ENCODE peak calls at places on chromosome 12, in seven cellular contexts. One of them, this sample, is unnamed.

GRCh38 chr12:127241056-127241830 is 1025.7 kb upstream of the TMEM132C start:
- DNase-seq in effector memory CD4-positive, alpha-beta T cell: no peak
- DNase-seq in stomach: no peak
- DNase-seq in PC-9: peak
- DNase-seq in lower lobe of right lung: no peak
- DNase-seq in DND-41: no peak
- DNase-seq in adrenal gland: no peak
- DNase-seq in this sample: no peak

GRCh38 chr12:104426926-104427546 is 29.7 kb upstream of the CHST11 start:
- DNase-seq in effector memory CD4-positive, alpha-beta T cell: no peak
- DNase-seq in stomach: no peak
- DNase-seq in PC-9: peak
- DNase-seq in lower lobe of right lung: no peak
- DNase-seq in DND-41: no peak
- DNase-seq in adrenal gland: no peak
- DNase-seq in this sample: no peak

GRCh38 chr12:79911889-79912656 is 22.8 kb downstream of the PPP1R12A start:
- DNase-seq in effector memory CD4-positive, alpha-beta T cell: no peak
- DNase-seq in stomach: no peak
- DNase-seq in PC-9: no peak
- DNase-seq in lower lobe of right lung: no peak
- DNase-seq in DND-41: no peak
- DNase-seq in adrenal gland: no peak
- DNase-seq in this sample: no peak

GRCh38 chr12:76929499-76929898 is 50.7 kb upstream of the CSRP2 start:
- DNase-seq in effector memory CD4-positive, alpha-beta T cell: no peak
- DNase-seq in stomach: no peak
- DNase-seq in PC-9: no peak
- DNase-seq in lower lobe of right lung: no peak
- DNase-seq in DND-41: no peak
- DNase-seq in adrenal gland: no peak
- DNase-seq in this sample: no peak

GRCh38 chr12:132257206-132257954 is 72.0 kb downstream of the GALNT9 start:
- DNase-seq in effector memory CD4-positive, alpha-beta T cell: no peak
- DNase-seq in stomach: no peak
- DNase-seq in PC-9: no peak
- DNase-seq in lower lobe of right lung: no peak
- DNase-seq in DND-41: no peak
- DNase-seq in adrenal gland: no peak
- DNase-seq in this sample: no peak

GRCh38 chr12:93778306-93778705 is 101.1 kb downstream of the CRADD start:
- DNase-seq in effector memory CD4-positive, alpha-beta T cell: no peak
- DNase-seq in stomach: no peak
- DNase-seq in PC-9: no peak
- DNase-seq in lower lobe of right lung: no peak
- DNase-seq in DND-41: no peak
- DNase-seq in adrenal gland: peak
- DNase-seq in this sample: no peak

GRCh38 chr12:47033081-47033480 is 46.3 kb upstream of the PCED1B start:
- DNase-seq in effector memory CD4-positive, alpha-beta T cell: no peak
- DNase-seq in stomach: no peak
- DNase-seq in PC-9: no peak
- DNase-seq in lower lobe of right lung: peak
- DNase-seq in DND-41: no peak
- DNase-seq in adrenal gland: peak
- DNase-seq in this sample: no peak

GRCh38 chr12:34304546-34304945 is 282.2 kb downstream of the ALG10 start:
- DNase-seq in effector memory CD4-positive, alpha-beta T cell: no peak
- DNase-seq in stomach: no peak
- DNase-seq in PC-9: no peak
- DNase-seq in lower lobe of right lung: no peak
- DNase-seq in DND-41: no peak
- DNase-seq in adrenal gland: no peak
- DNase-seq in this sample: no peak

GRCh38 chr12:132404956-132405741 is 75.8 kb upstream of the GALNT9 start:
- DNase-seq in effector memory CD4-positive, alpha-beta T cell: no peak
- DNase-seq in stomach: no peak
- DNase-seq in PC-9: no peak
- DNase-seq in lower lobe of right lung: peak
- DNase-seq in DND-41: no peak
- DNase-seq in adrenal gland: no peak
- DNase-seq in this sample: no peak

GRCh38 chr12:46526231-46526630 is 153.7 kb upstream of the SLC38A2 start:
- DNase-seq in effector memory CD4-positive, alpha-beta T cell: no peak
- DNase-seq in stomach: no peak
- DNase-seq in PC-9: no peak
- DNase-seq in lower lobe of right lung: no peak
- DNase-seq in DND-41: no peak
- DNase-seq in adrenal gland: no peak
- DNase-seq in this sample: no peak

GRCh38 chr12:11981174-11981733 is 89.5 kb upstream of the BCL2L14 start:
- DNase-seq in effector memory CD4-positive, alpha-beta T cell: peak
- DNase-seq in stomach: no peak
- DNase-seq in PC-9: no peak
- DNase-seq in lower lobe of right lung: no peak
- DNase-seq in DND-41: peak
- DNase-seq in adrenal gland: no peak
- DNase-seq in this sample: peak

GRCh38 chr12:108643941-108644742 is 10.4 kb upstream of the SELPLG start:
- DNase-seq in effector memory CD4-positive, alpha-beta T cell: no peak
- DNase-seq in stomach: no peak
- DNase-seq in PC-9: peak
- DNase-seq in lower lobe of right lung: peak
- DNase-seq in DND-41: no peak
- DNase-seq in adrenal gland: peak
- DNase-seq in this sample: no peak

GRCh38 chr12:100611031-100611430 is 37.5 kb downstream of the GAS2L3 start:
- DNase-seq in effector memory CD4-positive, alpha-beta T cell: no peak
- DNase-seq in stomach: no peak
- DNase-seq in PC-9: no peak
- DNase-seq in lower lobe of right lung: no peak
- DNase-seq in DND-41: no peak
- DNase-seq in adrenal gland: no peak
- DNase-seq in this sample: no peak

GRCh38 chr12:83261998-83262397 is 575.3 kb downstream of the TMTC2 start:
- DNase-seq in effector memory CD4-positive, alpha-beta T cell: no peak
- DNase-seq in stomach: no peak
- DNase-seq in PC-9: no peak
- DNase-seq in lower lobe of right lung: no peak
- DNase-seq in DND-41: no peak
- DNase-seq in adrenal gland: no peak
- DNase-seq in this sample: no peak

DNA sequence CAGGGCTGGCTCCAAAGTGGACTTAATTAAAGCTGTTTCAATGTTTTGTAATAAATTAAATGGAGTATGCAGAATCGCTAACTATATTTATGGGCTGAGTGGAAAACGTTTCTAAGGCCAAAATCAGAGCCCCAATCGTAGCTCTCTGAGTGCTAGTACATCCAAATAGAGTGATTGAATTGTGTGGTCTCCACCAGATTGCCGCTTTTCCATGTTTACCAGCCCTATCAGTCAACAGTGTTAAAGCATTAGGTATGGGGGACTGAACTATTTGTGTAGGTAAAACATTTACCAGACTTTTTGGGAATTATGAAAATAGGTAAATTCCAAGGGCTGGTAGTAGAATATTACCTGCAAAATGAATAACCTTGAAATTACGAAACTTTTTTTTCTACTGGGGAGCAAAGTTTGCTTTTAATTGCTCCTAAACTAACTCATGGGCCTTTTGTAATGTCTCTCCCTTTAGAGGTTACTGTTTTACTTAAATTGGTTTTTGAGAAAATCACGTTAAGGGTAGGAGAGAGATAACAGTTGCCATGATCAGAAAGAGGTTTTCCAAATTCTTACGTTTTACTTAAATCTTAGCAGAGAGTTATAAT is 28.0 kb upstream of the METAP2 start:
- DNase-seq in effector memory CD4-positive, alpha-beta T cell: no peak
- DNase-seq in stomach: no peak
- DNase-seq in PC-9: no peak
- DNase-seq in lower lobe of right lung: no peak
- DNase-seq in DND-41: no peak
- DNase-seq in adrenal gland: no peak
- DNase-seq in this sample: no peak
- H3K4me3 ChIP-seq in effector memory CD4-positive, alpha-beta T cell: no peak
- H3K4me3 ChIP-seq in stomach: peak
- H3K4me3 ChIP-seq in PC-9: no peak
- H3K4me3 ChIP-seq in lower lobe of right lung: no peak
- H3K4me3 ChIP-seq in DND-41: no peak
- H3K4me3 ChIP-seq in adrenal gland: no peak
- H3K4me3 ChIP-seq in this sample: no peak

GRCh38 chr12:106135781-106136180 is 3.0 kb downstream of the NUAK1 start:
- DNase-seq in effector memory CD4-positive, alpha-beta T cell: no peak
- DNase-seq in stomach: no peak
- DNase-seq in PC-9: no peak
- DNase-seq in lower lobe of right lung: no peak
- DNase-seq in DND-41: no peak
- DNase-seq in adrenal gland: no peak
- DNase-seq in this sample: no peak

GRCh38 chr12:106138279-106138645 is 492 bp downstream of the NUAK1 start:
- DNase-seq in effector memory CD4-positive, alpha-beta T cell: no peak
- DNase-seq in stomach: no peak
- DNase-seq in PC-9: peak
- DNase-seq in lower lobe of right lung: no peak
- DNase-seq in DND-41: no peak
- DNase-seq in adrenal gland: no peak
- DNase-seq in this sample: no peak

GRCh38 chr12:106138646-106139421 is at the start of gene NUAK1:
- DNase-seq in effector memory CD4-positive, alpha-beta T cell: no peak
- DNase-seq in stomach: peak
- DNase-seq in PC-9: peak
- DNase-seq in lower lobe of right lung: peak
- DNase-seq in DND-41: no peak
- DNase-seq in adrenal gland: peak
- DNase-seq in this sample: no peak

GRCh38 chr12:106136263-106136662 is 2.5 kb downstream of the NUAK1 start:
- DNase-seq in effector memory CD4-positive, alpha-beta T cell: peak
- DNase-seq in stomach: peak
- DNase-seq in PC-9: peak
- DNase-seq in lower lobe of right lung: peak
- DNase-seq in DND-41: peak
- DNase-seq in adrenal gland: peak
- DNase-seq in this sample: no peak

GRCh38 chr12:106137456-106138278 is 1.1 kb downstream of the NUAK1 start:
- DNase-seq in effector memory CD4-positive, alpha-beta T cell: no peak
- DNase-seq in stomach: no peak
- DNase-seq in PC-9: no peak
- DNase-seq in lower lobe of right lung: no peak
- DNase-seq in DND-41: no peak
- DNase-seq in adrenal gland: no peak
- DNase-seq in this sample: no peak
- H3K4me3 ChIP-seq in effector memory CD4-positive, alpha-beta T cell: no peak
- H3K4me3 ChIP-seq in stomach: peak
- H3K4me3 ChIP-seq in PC-9: peak
- H3K4me3 ChIP-seq in lower lobe of right lung: peak
- H3K4me3 ChIP-seq in DND-41: no peak
- H3K4me3 ChIP-seq in adrenal gland: no peak
- H3K4me3 ChIP-seq in this sample: no peak

DNA sequence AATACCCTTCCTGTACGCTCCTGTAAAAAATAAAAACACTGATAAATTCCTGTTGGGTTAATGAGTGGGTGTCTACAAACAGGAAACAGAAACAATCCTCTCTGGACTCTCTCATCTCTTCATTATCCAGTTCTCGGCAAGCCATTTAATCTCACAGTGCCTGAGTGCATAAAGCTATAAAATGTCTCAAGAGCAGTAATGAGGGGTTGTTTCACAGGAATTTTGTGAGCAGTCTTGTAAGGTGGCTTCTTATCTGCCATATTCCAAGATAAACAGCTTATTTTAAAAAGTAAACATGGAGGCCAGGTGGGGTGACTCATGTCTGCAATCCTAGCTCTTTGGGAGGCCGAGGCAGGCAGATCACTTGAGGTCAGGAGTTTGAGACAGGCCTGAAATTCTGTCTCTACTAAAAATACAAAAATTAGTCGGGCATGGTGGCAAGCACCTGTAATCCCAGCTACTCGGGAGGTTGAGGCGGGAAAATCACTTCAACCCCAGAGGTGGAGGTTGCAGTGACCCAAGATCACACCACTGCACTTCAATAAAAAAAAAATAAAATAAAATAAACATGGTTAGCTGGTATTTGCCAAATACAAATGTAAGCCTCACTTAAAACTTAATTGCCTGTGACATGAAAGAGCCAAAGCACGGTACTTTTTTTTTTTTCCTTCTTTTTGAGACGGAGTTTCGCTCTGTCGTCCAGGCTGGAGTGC is 54.0 kb downstream of the CLIP1 start:
- DNase-seq in effector memory CD4-positive, alpha-beta T cell: no peak
- DNase-seq in stomach: no peak
- DNase-seq in PC-9: peak
- DNase-seq in lower lobe of right lung: no peak
- DNase-seq in DND-41: no peak
- DNase-seq in adrenal gland: no peak
- DNase-seq in this sample: no peak
- H3K4me3 ChIP-seq in effector memory CD4-positive, alpha-beta T cell: no peak
- H3K4me3 ChIP-seq in stomach: no peak
- H3K4me3 ChIP-seq in PC-9: no peak
- H3K4me3 ChIP-seq in lower lobe of right lung: no peak
- H3K4me3 ChIP-seq in DND-41: no peak
- H3K4me3 ChIP-seq in adrenal gland: no peak
- H3K4me3 ChIP-seq in this sample: no peak

GRCh38 chr12:110074089-110074488 is 25.8 kb upstream of the C12orf76 start:
- DNase-seq in effector memory CD4-positive, alpha-beta T cell: no peak
- DNase-seq in stomach: no peak
- DNase-seq in PC-9: no peak
- DNase-seq in lower lobe of right lung: no peak
- DNase-seq in DND-41: no peak
- DNase-seq in adrenal gland: no peak
- DNase-seq in this sample: no peak
- H3K4me3 ChIP-seq in effector memory CD4-positive, alpha-beta T cell: no peak
- H3K4me3 ChIP-seq in stomach: no peak
- H3K4me3 ChIP-seq in PC-9: no peak
- H3K4me3 ChIP-seq in lower lobe of right lung: no peak
- H3K4me3 ChIP-seq in DND-41: no peak
- H3K4me3 ChIP-seq in adrenal gland: no peak
- H3K4me3 ChIP-seq in this sample: no peak

DNA sequence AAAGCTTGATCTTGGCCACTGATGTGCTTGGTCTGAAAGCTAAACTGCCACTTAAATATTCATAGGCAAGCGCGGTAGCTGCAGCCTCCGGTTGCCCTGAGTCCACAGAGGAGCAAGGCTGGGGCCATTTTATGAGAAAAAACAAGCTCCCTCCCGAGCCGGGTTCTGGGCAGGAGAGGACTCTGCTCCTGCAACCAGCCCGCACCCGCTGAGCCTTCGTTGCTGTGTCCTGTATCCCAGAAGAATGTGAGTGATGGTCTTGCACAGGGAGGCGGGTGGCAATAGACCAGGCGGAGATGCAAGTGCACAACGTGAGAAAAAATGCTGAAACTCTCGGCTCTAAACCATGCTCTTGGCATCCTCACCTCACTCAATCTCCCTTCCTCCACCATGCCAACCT is 57.5 kb downstream of the RIMBP2 start:
- DNase-seq in effector memory CD4-positive, alpha-beta T cell: no peak
- DNase-seq in stomach: no peak
- DNase-seq in PC-9: no peak
- DNase-seq in lower lobe of right lung: no peak
- DNase-seq in DND-41: no peak
- DNase-seq in adrenal gland: no peak
- DNase-seq in this sample: no peak
- H3K4me3 ChIP-seq in effector memory CD4-positive, alpha-beta T cell: no peak
- H3K4me3 ChIP-seq in stomach: no peak
- H3K4me3 ChIP-seq in PC-9: no peak
- H3K4me3 ChIP-seq in lower lobe of right lung: no peak
- H3K4me3 ChIP-seq in DND-41: no peak
- H3K4me3 ChIP-seq in adrenal gland: no peak
- H3K4me3 ChIP-seq in this sample: no peak

GRCh38 chr12:43571885-43572284 is 19.9 kb upstream of the ADAMTS20 start:
- DNase-seq in effector memory CD4-positive, alpha-beta T cell: no peak
- DNase-seq in stomach: no peak
- DNase-seq in PC-9: no peak
- DNase-seq in lower lobe of right lung: no peak
- DNase-seq in DND-41: no peak
- DNase-seq in adrenal gland: no peak
- DNase-seq in this sample: no peak
- H3K4me3 ChIP-seq in effector memory CD4-positive, alpha-beta T cell: no peak
- H3K4me3 ChIP-seq in stomach: no peak
- H3K4me3 ChIP-seq in PC-9: no peak
- H3K4me3 ChIP-seq in lower lobe of right lung: no peak
- H3K4me3 ChIP-seq in DND-41: no peak
- H3K4me3 ChIP-seq in adrenal gland: no peak
- H3K4me3 ChIP-seq in this sample: no peak